ENCODE peak calls at places on chromosomes 12 and 14, in five cellular contexts. S is T-helper 1 cell, T is left colon, B is anterior cingulate cortex, W is EH. E is an unnamed sample.

GRCh38 chr14:98689936-98690335 is 582.1 kb downstream of the BCL11B start:
- DNase-seq in W (no peak), S (no peak), B (no peak), T (no peak), E (no peak)

GRCh38 chr12:69933115-69933552 is 108.1 kb downstream of the MYRFL start:
- DNase-seq in B (no peak), W (no peak), S (no peak), T (no peak), E (no peak)

GRCh38 chr12:76711241-76711640 is 52.7 kb upstream of the ZDHHC17 start:
- DNase-seq in B (no peak), S (no peak), W (peak), T (no peak), E (peak)

GRCh38 chr12:48794870-48795269 is 6.0 kb upstream of the ADCY6 start:
- DNase-seq in W (peak), T (no peak), S (no peak), B (no peak), E (peak)

GRCh38 chr14:55600784-55601561 is 21.0 kb downstream of the KTN1 start:
- DNase-seq in B (no peak), W (peak), T (no peak), S (no peak), E (peak)

GRCh38 chr14:93132472-93133065 is 16.8 kb upstream of the ITPK1 start:
- DNase-seq in T (peak), W (peak), S (no peak), B (no peak), E (no peak)

GRCh38 chr12:112539221-112539620 is 120.5 kb downstream of the PTPN11 start:
- DNase-seq in T (no peak), B (no peak), W (no peak), S (no peak), E (no peak)

GRCh38 chr12:30828686-30829085 is 73.9 kb upstream of the CAPRIN2 start:
- DNase-seq in T (no peak), W (no peak), B (no peak), S (no peak), E (no peak)

GRCh38 chr12:131867891-131868675 is 26.3 kb upstream of the ULK1 start:
- DNase-seq in B (no peak), S (no peak), T (no peak), W (no peak), E (no peak)

GRCh38 chr12:3882896-3883564 is 9.8 kb upstream of the PARP11 start:
- DNase-seq in T (no peak), W (peak), S (no peak), B (no peak), E (no peak)

GRCh38 chr12:116277393-116278258 is at the start of gene MED13L:
- DNase-seq in T (peak), S (peak), W (peak), B (peak), E (peak)

GRCh38 chr14:69713976-69714716 is 52.8 kb upstream of the SRSF5 start:
- DNase-seq in B (no peak), W (no peak), S (no peak), T (peak), E (no peak)

GRCh38 chr12:19222566-19222965 is 93.0 kb downstream of the PLEKHA5 start:
- DNase-seq in B (no peak), W (peak), T (no peak), S (no peak), E (no peak)

GRCh38 chr14:99239661-99240092 is 32.3 kb downstream of the BCL11B start:
- DNase-seq in S (no peak), W (no peak), B (no peak), T (no peak), E (no peak)

GRCh38 chr12:110245278-110245868 is 35.7 kb upstream of the ATP2A2 start:
- DNase-seq in T (peak), W (peak), S (peak), B (no peak), E (no peak)

GRCh38 chr12:49885118-49885517 is 18.6 kb downstream of the FAIM2 start:
- DNase-seq in S (no peak), W (no peak), B (no peak), T (no peak), E (no peak)

GRCh38 chr12:67804168-67804567 is 155.6 kb downstream of the DYRK2 start:
- DNase-seq in B (no peak), T (no peak), S (no peak), W (no peak), E (no peak)

GRCh38 chr12:66398931-66399625 is 96.8 kb downstream of the HELB start:
- DNase-seq in S (no peak), W (peak), B (no peak), T (no peak), E (no peak)

GRCh38 chr14:39264057-39264456 is 30.3 kb downstream of the MIA2 start:
- DNase-seq in W (no peak), B (no peak), T (no peak), S (no peak), E (no peak)

GRCh38 chr14:68955164-68955921 is 23.8 kb downstream of the ACTN1 start:
- DNase-seq in S (no peak), W (peak), B (no peak), T (no peak), E (peak)

GRCh38 chr14:92789457-92790089 is 4.5 kb upstream of the GOLGA5 start:
- DNase-seq in T (no peak), W (no peak), B (no peak), S (no peak), E (no peak)

GRCh38 chr12:120649442-120650248 is 9.2 kb downstream of the CABP1 start:
- DNase-seq in W (peak), S (no peak), T (no peak), B (no peak), E (peak)

GRCh38 chr12:14928946-14929345 is 9.4 kb downstream of the ERP27 start:
- DNase-seq in T (no peak), S (no peak), W (peak), B (no peak), E (peak)

GRCh38 chr14:49880267-49881064 is 12.4 kb upstream of the ARF6 start:
- DNase-seq in W (peak), T (no peak), B (no peak), S (no peak), E (no peak)

GRCh38 chr12:94147377-94147990 is 893 bp upstream of the PLXNC1 start:
- DNase-seq in S (no peak), T (no peak), B (no peak), W (no peak), E (no peak)

GRCh38 chr12:128388461-128388921 is 121.5 kb downstream of the TMEM132C start:
- DNase-seq in S (no peak), T (no peak), W (no peak), B (no peak), E (no peak)

GRCh38 chr12:52646613-52647012 is 5.4 kb downstream of the KRT2 start:
- DNase-seq in S (no peak), W (no peak), T (no peak), B (no peak), E (no peak)

GRCh38 chr14:73764406-73764805 is 50.2 kb upstream of the PNMA1 start:
- DNase-seq in W (no peak), S (no peak), B (no peak), T (no peak), E (no peak)

GRCh38 chr12:1500095-1500801 is 94.1 kb downstream of the FBXL14 start:
- DNase-seq in T (no peak), B (no peak), S (no peak), W (peak), E (peak)

GRCh38 chr12:122951406-122951805 is 14.9 kb downstream of the ABCB9 start:
- DNase-seq in T (peak), W (peak), S (no peak), B (no peak), E (peak)

GRCh38 chr14:103550451-103551337 is 11.8 kb downstream of the BAG5 start:
- DNase-seq in S (no peak), T (peak), W (no peak), B (no peak), E (no peak)

GRCh38 chr12:121373748-121374147 is 21.5 kb upstream of the ANAPC5 start:
- DNase-seq in B (no peak), W (no peak), T (no peak), S (no peak), E (no peak)

GRCh38 chr12:104615048-104615561 is 158.4 kb downstream of the CHST11 start:
- DNase-seq in B (no peak), S (no peak), T (peak), W (peak), E (no peak)